ENCODE peak calls at places on chromosomes 13 and 19, in five cellular contexts. B, R, P, Z and Y are unnamed samples.

GRCh38 chr13:36430247-36431203 is 1.8 kb upstream of the CCNA1 start:
- DNase-seq in R (no peak), B (no peak), P (no peak), Z (no peak), Y (no peak)

GRCh38 chr13:77697208-77698103 is at the start of gene SLAIN1:
- DNase-seq in B (peak; percentile 75), Z (peak; percentile 41), P (peak; percentile 26), R (no peak), Y (no peak)

GRCh38 chr13:46982856-46983582 is 86.2 kb upstream of the HTR2A start:
- DNase-seq in Z (no peak), B (no peak), P (no peak), R (no peak), Y (no peak)

GRCh38 chr13:110944121-110944967 is 29.5 kb upstream of the ANKRD10 start:
- DNase-seq in R (no peak), Z (no peak), P (peak; percentile 29), B (no peak), Y (peak; percentile 77)

GRCh38 chr13:73421310-73421912 is 362.6 kb downstream of the KLF5 start:
- DNase-seq in B (no peak), Z (no peak), R (no peak), P (peak; percentile 57), Y (peak; percentile 98)

GRCh38 chr19:32392142-32392541 is 13.4 kb upstream of the DPY19L3 start:
- DNase-seq in P (no peak), R (no peak), Z (no peak), B (no peak), Y (no peak)

GRCh38 chr19:54141356-54141755 is 3.8 kb downstream of the CNOT3 start:
- DNase-seq in B (no peak), P (no peak), Z (no peak), R (no peak), Y (no peak)

GRCh38 chr19:49710372-49710951 is 19.5 kb downstream of the CPT1C start:
- DNase-seq in R (no peak), B (no peak), P (no peak), Z (no peak), Y (peak; percentile 48)

GRCh38 chr19:56403261-56403660 is 871 bp upstream of the ZNF583 start:
- DNase-seq in Z (no peak), B (no peak), R (no peak), P (no peak), Y (no peak)

GRCh38 chr13:27920677-27921420 is 1.0 kb downstream of the PDX1 start:
- DNase-seq in P (no peak), Z (no peak), R (no peak), B (no peak), Y (no peak)

GRCh38 chr13:20856650-20857049 is 45.9 kb downstream of the XPO4 start:
- DNase-seq in B (no peak), P (no peak), R (no peak), Z (no peak), Y (no peak)

GRCh38 chr13:43730642-43731041 is 56.1 kb downstream of the ENOX1 start:
- DNase-seq in Z (no peak), R (no peak), P (no peak), B (no peak), Y (peak; percentile 49)

GRCh38 chr19:11551603-11552235 is 7.3 kb downstream of the ELOF1 start:
- DNase-seq in B (no peak), Z (no peak), P (no peak), R (no peak), Y (no peak)

GRCh38 chr19:38183227-38183914 is 40.7 kb downstream of the DPF1 start:
- DNase-seq in Z (no peak), B (peak; percentile 47), R (no peak), P (no peak), Y (no peak)

GRCh38 chr19:18879579-18880373 is 16.2 kb downstream of the CERS1 start:
- DNase-seq in P (no peak), B (no peak), Z (no peak), R (no peak), Y (peak; percentile 47)

GRCh38 chr13:74575729-74576125 is 441.5 kb upstream of the KLF12 start:
- DNase-seq in B (peak; percentile 43), P (no peak), R (no peak), Z (peak; percentile 36), Y (peak; percentile 31)

GRCh38 chr13:96011291-96011875 is 41.8 kb downstream of the UGGT2 start:
- DNase-seq in Z (no peak), P (no peak), R (peak; percentile 12), B (no peak), Y (no peak)

GRCh38 chr13:56351041-56351440 is 789.7 kb upstream of the PRR20A start:
- DNase-seq in P (no peak), Z (no peak), R (no peak), B (no peak), Y (peak; percentile 1)

GRCh38 chr19:18529782-18530181 is 7.9 kb upstream of the ELL start:
- DNase-seq in P (no peak), B (no peak), Z (no peak), R (no peak), Y (no peak)

GRCh38 chr13:66409542-66409941 is 820.6 kb downstream of the PCDH9 start:
- DNase-seq in B (no peak), Z (no peak), R (no peak), P (no peak), Y (no peak)

GRCh38 chr19:49859838-49860715 is 7.3 kb downstream of the PNKP start:
- DNase-seq in Z (no peak), R (no peak), P (no peak), B (no peak), Y (no peak)

GRCh38 chr19:39224910-39225309 is 19.9 kb downstream of the IFNL3 start:
- DNase-seq in P (no peak), Z (no peak), R (no peak), B (no peak), Y (no peak)
- TF ChIP-seq CTCF in P (no peak), Z (no peak), R (no peak), B (no peak), Y (no peak)

DNA sequence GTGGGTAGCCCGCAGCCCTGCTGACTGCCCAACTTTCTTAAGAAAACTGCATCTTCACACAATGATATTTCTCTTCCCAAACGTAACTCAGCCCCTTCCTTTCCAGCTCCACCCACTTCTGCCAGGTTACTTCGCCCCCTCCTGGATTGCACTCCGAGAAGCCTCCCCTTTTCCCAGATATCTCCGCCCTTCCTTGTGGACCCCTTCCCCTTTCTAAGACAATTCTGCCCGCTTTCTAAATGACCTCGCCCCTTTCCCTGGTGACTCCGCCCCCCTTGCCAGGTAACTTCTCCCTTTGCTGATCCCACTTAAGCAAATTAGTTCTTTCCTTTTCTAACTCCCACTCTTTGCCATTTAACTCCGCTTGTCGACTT is 2.6 kb downstream of the VSIG10L start:
- DNase-seq in Z (no peak), B (no peak), P (no peak), R (no peak), Y (no peak)
- TF ChIP-seq CTCF in Z (no peak), B (no peak), P (no peak), R (peak; percentile 1), Y (no peak)

DNA sequence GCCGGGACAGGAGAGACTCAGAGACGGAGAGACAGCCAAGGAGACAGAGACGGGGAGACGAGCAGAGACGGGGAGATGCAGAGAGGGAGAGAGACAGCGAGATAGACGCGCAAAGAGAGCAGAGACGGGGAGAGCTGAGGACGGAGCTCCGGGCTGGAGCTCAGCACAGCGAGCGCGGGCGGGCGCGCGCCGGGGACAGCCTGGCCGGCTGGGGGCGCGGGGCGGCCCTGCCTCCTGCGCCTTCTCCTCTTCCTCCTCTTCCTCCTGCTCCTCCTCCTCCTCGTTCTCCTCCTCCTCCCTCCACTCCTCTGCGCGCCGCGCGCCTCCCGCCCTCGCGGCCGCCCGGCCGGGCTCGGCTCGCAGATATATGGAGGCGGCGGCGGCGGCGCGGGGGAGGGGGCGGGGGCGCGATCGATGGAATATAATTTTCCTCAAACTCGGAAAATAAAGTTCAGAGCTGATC is at the start of gene ERFL:
- DNase-seq in P (no peak), R (no peak), B (no peak), Z (no peak), Y (no peak)
- TF ChIP-seq CTCF in P (no peak), R (no peak), B (no peak), Z (no peak), Y (no peak)

DNA sequence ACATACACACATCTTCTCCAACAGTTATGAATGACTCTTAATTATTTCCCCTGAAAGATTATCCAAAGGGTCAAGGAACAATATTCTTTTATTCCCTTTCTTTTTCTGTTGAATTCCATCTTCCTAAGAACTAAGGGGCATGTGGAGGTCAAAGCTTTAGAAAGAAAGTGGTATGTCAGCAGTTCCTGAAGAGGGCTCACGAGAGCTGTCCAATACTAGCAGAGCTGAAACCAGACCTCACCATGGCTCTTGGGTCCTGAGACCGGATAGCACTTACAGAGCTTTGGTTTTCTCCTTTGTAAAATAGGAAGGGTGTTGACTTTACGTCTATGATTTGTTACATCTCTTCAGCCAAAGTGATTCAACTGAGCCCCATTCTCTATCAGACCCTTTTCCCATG is 109.8 kb upstream of the FREM2 start:
- DNase-seq in Z (no peak), B (no peak), P (no peak), R (no peak), Y (peak; percentile 12)
- TF ChIP-seq CTCF in Z (no peak), B (no peak), P (no peak), R (no peak), Y (no peak)

DNA sequence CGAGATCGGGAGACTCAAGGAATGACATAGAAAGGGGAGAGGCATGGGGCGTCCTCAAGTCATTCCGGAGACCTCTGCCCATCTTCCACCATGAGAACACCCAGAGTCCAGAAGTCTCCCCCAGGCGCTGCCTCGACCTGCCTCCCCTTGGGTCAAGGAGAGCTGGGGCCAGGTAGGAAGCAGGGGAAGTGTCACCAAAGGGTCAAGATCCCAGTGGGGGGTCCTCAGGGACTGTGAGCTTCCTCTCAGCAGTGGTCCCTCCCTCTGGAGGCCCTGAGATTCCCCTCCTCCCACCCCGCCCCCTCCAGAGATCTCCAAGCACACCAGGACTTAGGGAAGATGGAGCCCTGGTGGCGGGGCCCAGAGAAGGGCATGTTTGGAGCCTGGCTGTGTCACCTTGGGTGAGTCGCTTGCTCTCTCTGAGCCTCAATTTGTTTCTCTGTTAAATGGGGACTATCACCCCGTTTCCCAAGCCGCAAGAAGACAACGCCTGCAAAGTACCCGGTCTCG is 919 bp downstream of the DACT3 start:
- DNase-seq in P (no peak), Z (no peak), B (no peak), R (no peak), Y (no peak)
- TF ChIP-seq CTCF in P (no peak), Z (no peak), B (no peak), R (no peak), Y (no peak)

DNA sequence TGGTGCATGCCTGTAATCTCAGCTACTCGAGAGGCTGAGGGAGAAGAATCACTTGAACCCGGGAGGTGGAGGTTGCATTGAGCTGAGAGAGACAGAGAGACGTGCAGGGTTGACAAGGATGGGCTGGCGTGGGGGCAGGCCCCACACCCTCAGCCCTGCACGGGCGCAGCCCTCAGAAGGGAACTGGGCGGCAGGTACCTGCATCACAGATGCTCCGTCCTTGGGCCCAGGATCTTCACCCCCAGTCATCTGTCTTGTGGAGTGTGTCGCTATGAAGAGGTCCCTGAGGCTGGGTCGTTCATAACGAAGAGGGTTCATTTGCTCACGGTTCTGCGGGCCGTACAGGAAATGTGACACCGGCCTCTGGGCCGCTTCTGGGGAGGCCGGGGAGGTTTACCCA is 20.3 kb downstream of the C2CD4C start:
- DNase-seq in P (no peak), B (no peak), R (no peak), Z (no peak), Y (no peak)
- TF ChIP-seq CTCF in P (no peak), B (no peak), R (no peak), Z (no peak), Y (no peak)